ENCODE peak calls at places on chromosomes 4 and X, in nine cellular contexts. N is epithelial cell of esophagus; T is NCI-H1092 treated with DMSO at 0.1 percent for 48 hours; I is lung; H is activated CD8-positive, alpha-beta memory T cell treated with anti-CD3 and anti-CD28 coated beads, Interleukin-2, amount 50 U/mL, for 48 hours; L is stimulated activated CD4-positive, alpha-beta T cell treated with anti-CD3 and anti-CD28 coated beads, Interleukin-12 subunit alpha, Interleukin-12 subunit beta, amount 100 ng/mL, for 4 hours; R is EL; A is endothelial cell; P is amniotic stem cell. D is an unnamed sample.

GRCh38 chrX:24789047-24789446 is 95.3 kb downstream of the POLA1 start:
- DNase-seq in N (no peak), T (no peak), I (no peak), H (no peak), L (no peak), R (no peak), A (no peak), P (no peak), D (no peak)

GRCh38 chr4:27057053-27057452 is 196.4 kb downstream of the STIM2 start:
- DNase-seq in N (no peak), T (no peak), I (no peak), H (no peak), L (no peak), R (no peak), A (no peak), P (no peak), D (no peak)

GRCh38 chr4:177519481-177520270 is 77.4 kb upstream of the AGA start:
- DNase-seq in N (no peak), T (no peak), I (no peak), H (no peak), L (no peak), R (peak), A (no peak), P (no peak), D (no peak)

GRCh38 chr4:51842167-51842553 is 793 bp upstream of the DCUN1D4 start:
- DNase-seq in N (no peak), T (no peak), I (no peak), H (no peak), L (no peak), R (no peak), A (no peak), P (peak), D (peak)

GRCh38 chr4:150232029-150232428 is 153.8 kb downstream of the DCLK2 start:
- DNase-seq in N (no peak), T (peak), I (no peak), H (no peak), L (no peak), R (no peak), A (no peak), P (no peak), D (no peak)

GRCh38 chr4:85946821-85947220 is 413.0 kb downstream of the MAPK10 start:
- DNase-seq in N (no peak), T (no peak), I (no peak), H (no peak), L (no peak), R (no peak), A (no peak), P (no peak), D (no peak)

GRCh38 chrX:105211051-105211575 is 9.4 kb downstream of the TEX13A start:
- DNase-seq in N (peak), T (no peak), I (no peak), H (no peak), L (no peak), R (no peak), A (no peak), P (no peak), D (no peak)

GRCh38 chr4:28238756-28239155 is 1378.1 kb downstream of the STIM2 start:
- DNase-seq in N (no peak), T (no peak), I (no peak), H (no peak), L (no peak), R (no peak), A (no peak), P (no peak), D (no peak)

GRCh38 chr4:2923678-2924173 is 39.5 kb downstream of the NOP14 start:
- DNase-seq in N (no peak), T (no peak), I (no peak), H (peak), L (no peak), R (no peak), A (no peak), P (no peak), D (no peak)

GRCh38 chr4:184978211-184978610 is 40.1 kb upstream of the HELT start:
- DNase-seq in N (no peak), T (no peak), I (peak), H (no peak), L (no peak), R (no peak), A (no peak), P (no peak), D (no peak)

GRCh38 chr4:122836941-122837340 is 10.3 kb downstream of the FGF2 start:
- DNase-seq in N (peak), T (no peak), I (no peak), H (no peak), L (no peak), R (peak), A (no peak), P (no peak), D (no peak)

GRCh38 chr4:84058201-84058600 is 440.9 kb downstream of the NKX6-1 start:
- DNase-seq in N (no peak), T (no peak), I (no peak), H (no peak), L (no peak), R (no peak), A (no peak), P (no peak), D (no peak)

GRCh38 chr4:80197601-80198444 is 520 bp downstream of the PRDM8 start:
- DNase-seq in N (peak), T (peak), I (no peak), H (no peak), L (peak), R (peak), A (peak), P (no peak), D (no peak)

GRCh38 chrX:120015145-120016067 is 62.1 kb downstream of the RHOXF2B start:
- DNase-seq in N (peak), T (peak), I (peak), H (no peak), L (no peak), R (no peak), A (peak), P (no peak), D (no peak)

GRCh38 chr4:183905593-183906485 is 732 bp downstream of the STOX2 start:
- DNase-seq in N (peak), T (peak), I (peak), H (peak), L (no peak), R (no peak), A (peak), P (peak), D (peak)

GRCh38 chr4:113094802-113095201 is 45.3 kb downstream of the ANK2 start:
- DNase-seq in N (peak), T (peak), I (no peak), H (no peak), L (no peak), R (no peak), A (no peak), P (no peak), D (no peak)

GRCh38 chrX:151825927-151826471 is 86.7 kb upstream of the MAGEA4 start:
- DNase-seq in N (peak), T (no peak), I (no peak), H (no peak), L (no peak), R (peak), A (no peak), P (peak), D (no peak)

GRCh38 chr4:118682928-118683327 is 2.3 kb upstream of the METTL14 start:
- DNase-seq in N (peak), T (peak), I (no peak), H (no peak), L (no peak), R (peak), A (no peak), P (peak), D (peak)

GRCh38 chrX:150298841-150299551 is 64.1 kb upstream of the MAMLD1 start:
- DNase-seq in N (no peak), T (no peak), I (no peak), H (no peak), L (no peak), R (no peak), A (no peak), P (no peak), D (no peak)

GRCh38 chr4:155592568-155593343 is 73.9 kb upstream of the GUCY1A1 start:
- DNase-seq in N (no peak), T (no peak), I (no peak), H (no peak), L (no peak), R (no peak), A (no peak), P (no peak), D (no peak)

GRCh38 chr4:174314770-174315169 is 31.1 kb downstream of the CEP44 start:
- DNase-seq in N (peak), T (no peak), I (no peak), H (no peak), L (no peak), R (peak), A (no peak), P (no peak), D (no peak)

GRCh38 chrX:30489323-30489722 is 88.2 kb downstream of the TASL start:
- DNase-seq in N (no peak), T (peak), I (no peak), H (no peak), L (no peak), R (no peak), A (no peak), P (no peak), D (no peak)

GRCh38 chr4:15956179-15956850 is 6.7 kb downstream of the FGFBP2 start:
- DNase-seq in N (peak), T (peak), I (peak), H (peak), L (peak), R (peak), A (peak), P (peak), D (peak)

GRCh38 chr4:151568966-151569365 is 160.0 kb downstream of the FHIP1A start:
- DNase-seq in N (peak), T (no peak), I (no peak), H (no peak), L (no peak), R (no peak), A (no peak), P (no peak), D (no peak)

GRCh38 chr4:41256131-41256739 is 493 bp upstream of the UCHL1 start:
- DNase-seq in N (no peak), T (peak), I (no peak), H (no peak), L (no peak), R (peak), A (peak), P (no peak), D (no peak)

GRCh38 chr4:144336633-144337032 is 196.1 kb upstream of the GYPA start:
- DNase-seq in N (no peak), T (no peak), I (no peak), H (no peak), L (no peak), R (no peak), A (no peak), P (no peak), D (no peak)

GRCh38 chr4:69800599-69800998 is 40.2 kb upstream of the SULT1B1 start:
- DNase-seq in N (peak), T (no peak), I (no peak), H (no peak), L (no peak), R (no peak), A (no peak), P (peak), D (no peak)

GRCh38 chr4:164358400-164358799 is 395.5 kb upstream of the SMIM31 start:
- DNase-seq in N (no peak), T (no peak), I (no peak), H (no peak), L (no peak), R (no peak), A (no peak), P (no peak), D (no peak)

GRCh38 chr4:186726150-186726439 is 2.4 kb upstream of the FAT1 start:
- DNase-seq in N (no peak), T (no peak), I (no peak), H (no peak), L (no peak), R (no peak), A (no peak), P (no peak), D (no peak)

GRCh38 chrX:16989750-16990149 is 43.3 kb downstream of the REPS2 start:
- DNase-seq in N (no peak), T (no peak), I (no peak), H (no peak), L (no peak), R (no peak), A (no peak), P (no peak), D (no peak)

GRCh38 chrX:39164212-39164611 is 363.0 kb downstream of the MID1IP1 start:
- DNase-seq in N (no peak), T (peak), I (peak), H (no peak), L (no peak), R (no peak), A (no peak), P (no peak), D (no peak)